ENCODE peak calls at places on chromosomes 13 and 19, in eight cellular contexts. T is aorta, E is IMR-90, H is heart right ventricle, U is HAP-1, L is lower lobe of right lung, K is neural progenitor cell, F is mesenchymal stem cell. G is an unnamed sample.

GRCh38 chr19:1482361-1483066 is 3.5 kb upstream of the C19orf25 start:
- DNase-seq in T (no peak), E (no peak), H (no peak), U (peak; percentile 54), L (peak; percentile 45), K (no peak), F (no peak), G (no peak)

GRCh38 chr13:111929036-111929616 is 137.8 kb upstream of the SOX1 start:
- DNase-seq in T (no peak), E (no peak), H (no peak), U (no peak), L (no peak), K (no peak), F (no peak), G (no peak)

GRCh38 chr13:57557979-57558529 is 73.5 kb upstream of the PCDH17 start:
- DNase-seq in T (no peak), E (no peak), H (no peak), U (no peak), L (no peak), K (peak; percentile 67), F (peak; percentile 9), G (peak; percentile 25)

GRCh38 chr13:113786262-113786841 is 27.3 kb downstream of the TMEM255B start:
- DNase-seq in T (no peak), E (peak; percentile 76), H (no peak), U (no peak), L (no peak), K (no peak), F (peak; percentile 58), G (peak; percentile 18)

GRCh38 chr19:31279436-31279765 is 69.8 kb downstream of the TSHZ3 start:
- DNase-seq in T (no peak), E (no peak), H (no peak), U (no peak), L (no peak), K (no peak), F (no peak), G (no peak)

GRCh38 chr19:51810228-51810627 is 15.3 kb downstream of the FPR3 start:
- DNase-seq in T (no peak), E (no peak), H (no peak), U (peak; percentile 16), L (no peak), K (no peak), F (no peak), G (no peak)

GRCh38 chr13:36887758-36888521 is 32.1 kb downstream of the SMAD9 start:
- DNase-seq in T (no peak), E (no peak), H (no peak), U (no peak), L (no peak), K (peak; percentile 26), F (no peak), G (no peak)

GRCh38 chr13:109707044-109707794 is 79.2 kb downstream of the IRS2 start:
- DNase-seq in T (no peak), E (no peak), H (no peak), U (no peak), L (no peak), K (no peak), F (no peak), G (no peak)

GRCh38 chr13:105518086-105518485 is 1017.4 kb downstream of the EFNB2 start:
- DNase-seq in T (no peak), E (peak; percentile 26), H (no peak), U (no peak), L (no peak), K (no peak), F (peak; percentile 25), G (no peak)

GRCh38 chr19:44954278-44954648 is 917 bp upstream of the CLPTM1 start:
- DNase-seq in T (no peak), E (no peak), H (no peak), U (no peak), L (no peak), K (no peak), F (no peak), G (no peak)

GRCh38 chr19:35894342-35894741 is 6.0 kb downstream of the NFKBID start:
- DNase-seq in T (no peak), E (no peak), H (no peak), U (no peak), L (no peak), K (no peak), F (no peak), G (no peak)
- H3K36me3 ChIP-seq in T (no peaks in the 10 kb centered on the region), E (peaks cover 33% of the 10 kb centered on the region), H (peaks cover 85% of the 10 kb centered on the region), U (peaks cover 64% of the 10 kb centered on the region), L (peaks cover 87% of the 10 kb centered on the region), K (no peaks in the 10 kb centered on the region), F (peaks cover 51% of the 10 kb centered on the region), G (peaks cover 27% of the 10 kb centered on the region)

GRCh38 chr19:41999878-42000208 is 5.8 kb upstream of the ATP1A3 start:
- DNase-seq in T (no peak), E (no peak), H (no peak), U (no peak), L (no peak), K (no peak), F (no peak), G (no peak)

GRCh38 chr19:41997851-41998229 is 3.8 kb upstream of the ATP1A3 start:
- DNase-seq in T (no peak), E (no peak), H (no peak), U (no peak), L (no peak), K (no peak), F (no peak), G (no peak)

GRCh38 chr19:41997121-41997850 is 3.3 kb upstream of the ATP1A3 start:
- DNase-seq in T (no peak), E (peak; percentile 22), H (peak; percentile 54), U (peak; percentile 68), L (no peak), K (peak; percentile 90), F (peak; percentile 45), G (no peak)

GRCh38 chr19:41998246-41999020 is 4.4 kb upstream of the ATP1A3 start:
- DNase-seq in T (no peak), E (peak; percentile 39), H (peak; percentile 48), U (no peak), L (no peak), K (peak; percentile 92), F (peak; percentile 29), G (peak; percentile 10)

GRCh38 chr19:41999071-41999877 is 5.2 kb upstream of the ATP1A3 start:
- DNase-seq in T (no peak), E (no peak), H (no peak), U (no peak), L (no peak), K (peak; percentile 76), F (no peak), G (no peak)
- H3K4me3 ChIP-seq in T (no peak overlapping the region), E (no peak overlapping the region), H (no peak overlapping the region), U (no peak overlapping the region), L (no peak overlapping the region), K (peak overlapping the region; percentile 28), F (no peak overlapping the region), G (no peak overlapping the region)

DNA sequence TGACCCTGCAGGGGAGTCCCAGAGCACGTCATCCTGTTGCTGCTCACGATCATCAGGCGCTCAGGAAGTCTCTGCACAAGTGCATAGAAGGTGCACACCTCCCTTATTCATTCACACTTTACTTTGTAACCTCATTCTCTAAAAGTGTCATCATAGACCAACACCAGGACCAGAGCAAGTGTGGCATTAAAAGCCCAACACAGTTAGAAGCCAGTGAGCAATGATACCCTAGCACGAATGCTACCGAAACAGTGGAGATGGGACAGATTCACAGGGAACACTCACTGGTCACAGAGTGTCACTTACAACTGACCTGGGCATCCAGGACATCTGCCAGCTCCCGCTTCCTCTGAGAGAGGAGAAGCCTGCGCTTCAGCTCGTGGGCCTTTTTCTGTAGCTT is 17.0 kb downstream of the HAUS8 start:
- DNase-seq in T (no peak), E (peak; percentile 46), H (no peak), U (no peak), L (no peak), K (no peak), F (peak; percentile 32), G (no peak)
- H3K36me3 ChIP-seq in T (peaks cover 8% of the 10 kb centered on the region), E (peaks cover 28% of the 10 kb centered on the region), H (peaks cover 54% of the 10 kb centered on the region), U (peaks cover 77% of the 10 kb centered on the region), L (peaks cover 47% of the 10 kb centered on the region), K (peaks cover 16% of the 10 kb centered on the region), F (peaks cover 41% of the 10 kb centered on the region), G (peaks cover 5% of the 10 kb centered on the region)

GRCh38 chr13:97224544-97225324 is 2.6 kb downstream of the MBNL2 start:
- DNase-seq in T (no peak), E (peak; percentile 41), H (no peak), U (peak; percentile 72), L (no peak), K (no peak), F (peak; percentile 75), G (peak; percentile 74)

GRCh38 chr13:97225533-97225932 is 3.4 kb downstream of the MBNL2 start:
- DNase-seq in T (no peak), E (no peak), H (no peak), U (no peak), L (no peak), K (no peak), F (no peak), G (no peak)

GRCh38 chr13:97223711-97224461 is 1.8 kb downstream of the MBNL2 start:
- DNase-seq in T (no peak), E (peak; percentile 96), H (peak; percentile 30), U (peak; percentile 61), L (no peak), K (peak; percentile 42), F (peak; percentile 94), G (peak; percentile 83)

GRCh38 chr13:97226788-97227627 is 4.9 kb downstream of the MBNL2 start:
- DNase-seq in T (no peak), E (no peak), H (no peak), U (peak; percentile 64), L (no peak), K (no peak), F (peak; percentile 64), G (no peak)

GRCh38 chr13:97226013-97226412 is 3.9 kb downstream of the MBNL2 start:
- DNase-seq in T (no peak), E (no peak), H (no peak), U (no peak), L (no peak), K (no peak), F (no peak), G (no peak)
- H3K4me3 ChIP-seq in T (peak overlapping the region; percentile 96), E (peak overlapping the region; percentile 8), H (peak overlapping the region; percentile 84), U (no peak overlapping the region), L (peak overlapping the region; percentile 68), K (no peak overlapping the region), F (peak overlapping the region; percentile 22), G (no peak overlapping the region)

GRCh38 chr13:106555631-106556328 is 12.2 kb downstream of the ARGLU1 start:
- DNase-seq in T (no peak), E (peak; percentile 68), H (no peak), U (no peak), L (no peak), K (no peak), F (no peak), G (no peak)
- H3K36me3 ChIP-seq in T (no peaks in the 10 kb centered on the region), E (peaks cover 32% of the 10 kb centered on the region), H (peaks cover 80% of the 10 kb centered on the region), U (peaks cover 91% of the 10 kb centered on the region), L (peaks cover 81% of the 10 kb centered on the region), K (peaks cover 68% of the 10 kb centered on the region), F (peaks cover 11% of the 10 kb centered on the region), G (peaks cover 11% of the 10 kb centered on the region)

GRCh38 chr19:19452241-19453128 is 47.0 kb downstream of the GATAD2A start:
- DNase-seq in T (peak; percentile 13), E (no peak), H (no peak), U (no peak), L (peak; percentile 26), K (no peak), F (no peak), G (no peak)
- H3K4me3 ChIP-seq in T (no peak overlapping the region), E (no peak overlapping the region), H (no peak overlapping the region), U (no peak overlapping the region), L (no peak overlapping the region), K (no peak overlapping the region), F (no peak overlapping the region), G (no peak overlapping the region)